ENCODE peak calls at places on chromosomes 4 and X, in ten cellular contexts. One of them, this sample, is unnamed.

GRCh38 chr4:40205259-40206198 is 8.7 kb downstream of the RHOH start:
- DNase-seq in HFF-Myc: no peak
- DNase-seq in CD8-positive, alpha-beta memory T cell: peak
- DNase-seq in COR-L47: no peak
- DNase-seq in SW480: no peak
- DNase-seq in heart right ventricle: no peak
- DNase-seq in stimulated activated CD4-positive, alpha-beta T cell treated with anti-CD3 and anti-CD28 coated beads, Interleukin-4, amount 100 ng/mL, for 4 hours: no peak
- DNase-seq in iris pigment epithelial cell: no peak
- DNase-seq in foreskin fibroblast: no peak
- DNase-seq in EL: no peak
- DNase-seq in this sample: no peak

GRCh38 chr4:73945140-73945539 is 36.7 kb downstream of the PF4 start:
- DNase-seq in heart right ventricle: no peak
- DNase-seq in stimulated activated CD4-positive, alpha-beta T cell treated with anti-CD3 and anti-CD28 coated beads, Interleukin-4, amount 100 ng/mL, for 4 hours: no peak
- DNase-seq in SW480: no peak
- DNase-seq in COR-L47: no peak
- DNase-seq in CD8-positive, alpha-beta memory T cell: no peak
- DNase-seq in foreskin fibroblast: no peak
- DNase-seq in iris pigment epithelial cell: no peak
- DNase-seq in EL: no peak
- DNase-seq in HFF-Myc: no peak
- DNase-seq in this sample: no peak

GRCh38 chr4:146192060-146192459 is 16.5 kb downstream of the LSM6 start:
- DNase-seq in foreskin fibroblast: peak
- DNase-seq in SW480: peak
- DNase-seq in EL: no peak
- DNase-seq in heart right ventricle: no peak
- DNase-seq in stimulated activated CD4-positive, alpha-beta T cell treated with anti-CD3 and anti-CD28 coated beads, Interleukin-4, amount 100 ng/mL, for 4 hours: no peak
- DNase-seq in HFF-Myc: no peak
- DNase-seq in COR-L47: no peak
- DNase-seq in iris pigment epithelial cell: no peak
- DNase-seq in CD8-positive, alpha-beta memory T cell: no peak
- DNase-seq in this sample: no peak

GRCh38 chrX:13790206-13791131 is 26.4 kb downstream of the GPM6B start:
- DNase-seq in heart right ventricle: no peak
- DNase-seq in CD8-positive, alpha-beta memory T cell: no peak
- DNase-seq in SW480: no peak
- DNase-seq in foreskin fibroblast: peak
- DNase-seq in EL: no peak
- DNase-seq in COR-L47: no peak
- DNase-seq in HFF-Myc: no peak
- DNase-seq in iris pigment epithelial cell: no peak
- DNase-seq in stimulated activated CD4-positive, alpha-beta T cell treated with anti-CD3 and anti-CD28 coated beads, Interleukin-4, amount 100 ng/mL, for 4 hours: no peak
- DNase-seq in this sample: no peak

GRCh38 chr4:168802222-168802621 is 207.8 kb downstream of the CBR4 start:
- DNase-seq in foreskin fibroblast: no peak
- DNase-seq in CD8-positive, alpha-beta memory T cell: no peak
- DNase-seq in iris pigment epithelial cell: no peak
- DNase-seq in HFF-Myc: no peak
- DNase-seq in COR-L47: no peak
- DNase-seq in EL: no peak
- DNase-seq in stimulated activated CD4-positive, alpha-beta T cell treated with anti-CD3 and anti-CD28 coated beads, Interleukin-4, amount 100 ng/mL, for 4 hours: no peak
- DNase-seq in SW480: no peak
- DNase-seq in heart right ventricle: no peak
- DNase-seq in this sample: no peak

GRCh38 chr4:86302242-86302641 is 57.6 kb downstream of the MAPK10 start:
- DNase-seq in foreskin fibroblast: no peak
- DNase-seq in iris pigment epithelial cell: peak
- DNase-seq in stimulated activated CD4-positive, alpha-beta T cell treated with anti-CD3 and anti-CD28 coated beads, Interleukin-4, amount 100 ng/mL, for 4 hours: no peak
- DNase-seq in CD8-positive, alpha-beta memory T cell: no peak
- DNase-seq in EL: no peak
- DNase-seq in heart right ventricle: peak
- DNase-seq in COR-L47: peak
- DNase-seq in SW480: no peak
- DNase-seq in HFF-Myc: peak
- DNase-seq in this sample: no peak

GRCh38 chr4:22677780-22678179 is 15.0 kb upstream of the GBA3 start:
- DNase-seq in CD8-positive, alpha-beta memory T cell: no peak
- DNase-seq in iris pigment epithelial cell: no peak
- DNase-seq in foreskin fibroblast: no peak
- DNase-seq in HFF-Myc: no peak
- DNase-seq in SW480: no peak
- DNase-seq in heart right ventricle: no peak
- DNase-seq in EL: no peak
- DNase-seq in stimulated activated CD4-positive, alpha-beta T cell treated with anti-CD3 and anti-CD28 coated beads, Interleukin-4, amount 100 ng/mL, for 4 hours: no peak
- DNase-seq in COR-L47: no peak
- DNase-seq in this sample: no peak

GRCh38 chrX:154040307-154040756 is 20.6 kb upstream of the IRAK1 start:
- DNase-seq in foreskin fibroblast: peak
- DNase-seq in iris pigment epithelial cell: peak
- DNase-seq in heart right ventricle: no peak
- DNase-seq in HFF-Myc: no peak
- DNase-seq in stimulated activated CD4-positive, alpha-beta T cell treated with anti-CD3 and anti-CD28 coated beads, Interleukin-4, amount 100 ng/mL, for 4 hours: no peak
- DNase-seq in SW480: no peak
- DNase-seq in EL: peak
- DNase-seq in CD8-positive, alpha-beta memory T cell: no peak
- DNase-seq in COR-L47: no peak
- DNase-seq in this sample: no peak

GRCh38 chr4:149964001-149964400 is 114.2 kb upstream of the DCLK2 start:
- DNase-seq in heart right ventricle: no peak
- DNase-seq in HFF-Myc: no peak
- DNase-seq in EL: no peak
- DNase-seq in stimulated activated CD4-positive, alpha-beta T cell treated with anti-CD3 and anti-CD28 coated beads, Interleukin-4, amount 100 ng/mL, for 4 hours: no peak
- DNase-seq in iris pigment epithelial cell: no peak
- DNase-seq in COR-L47: no peak
- DNase-seq in CD8-positive, alpha-beta memory T cell: no peak
- DNase-seq in foreskin fibroblast: no peak
- DNase-seq in SW480: no peak
- DNase-seq in this sample: no peak